ENCODE peak calls at places on chromosomes 6 and 20, in nine cellular contexts. H is heart right ventricle; C is GM23248; D is CD8-positive, alpha-beta memory T cell; B is upper lobe of left lung; K is OCI-LY7; A is pancreas; W is vagina; E is CD8-positive, alpha-beta T cell. R is an unnamed sample. For H3K9me3, the result is how much of the 10 kb centered on the place peaks cover.

GRCh38 chr6:160127270-160128124 is 5.9 kb downstream of the SLC22A1 start:
- DNase-seq in H (no peak), C (no peak), D (no peak), B (no peak), K (no peak), A (no peak), W (peak), E (no peak), R (no peak)

GRCh38 chr20:21151791-21152190 is 25.9 kb downstream of the KIZ start:
- DNase-seq in H (no peak), C (no peak), D (no peak), B (no peak), K (no peak), A (no peak), W (no peak), E (no peak), R (no peak)

GRCh38 chr6:105835373-105835772 is 250.8 kb upstream of the PRDM1 start:
- DNase-seq in H (no peak), C (no peak), D (no peak), B (no peak), K (peak), A (no peak), W (no peak), E (no peak), R (no peak)

GRCh38 chr6:84773133-84773430 is 8.7 kb upstream of the TBX18 start:
- DNase-seq in H (no peak), C (peak), D (no peak), B (no peak), K (no peak), A (no peak), W (no peak), E (no peak), R (no peak)

GRCh38 chr20:45067558-45067957 is 33.4 kb downstream of the KCNS1 start:
- DNase-seq in H (no peak), C (peak), D (no peak), B (no peak), K (no peak), A (no peak), W (no peak), E (no peak), R (no peak)

GRCh38 chr20:62020935-62021701 is 44.6 kb downstream of the TAF4 start:
- DNase-seq in H (peak), C (peak), D (peak), B (peak), K (no peak), A (peak), W (no peak), E (no peak), R (no peak)

GRCh38 chr6:43089874-43090556 is 13.9 kb downstream of the PTK7 start:
- DNase-seq in H (no peak), C (peak), D (no peak), B (no peak), K (no peak), A (no peak), W (no peak), E (no peak), R (no peak)

GRCh38 chr6:36133148-36133547 is 2.8 kb downstream of the MAPK13 start:
- DNase-seq in H (no peak), C (no peak), D (no peak), B (no peak), K (no peak), A (no peak), W (no peak), E (no peak), R (no peak)

GRCh38 chr6:134351615-134352474 is 33.9 kb upstream of the SGK1 start:
- DNase-seq in H (no peak), C (no peak), D (no peak), B (no peak), K (no peak), A (no peak), W (no peak), E (no peak), R (no peak)

GRCh38 chr6:143368426-143368825 is 82.1 kb downstream of the ADAT2 start:
- DNase-seq in H (no peak), C (peak), D (no peak), B (no peak), K (no peak), A (no peak), W (no peak), E (no peak), R (no peak)

GRCh38 chr20:41309817-41310216 is 7.7 kb downstream of the ZHX3 start:
- DNase-seq in H (no peak), C (peak), D (no peak), B (no peak), K (no peak), A (no peak), W (no peak), E (no peak), R (no peak)

GRCh38 chr6:52493669-52494068 is 73.5 kb downstream of the EFHC1 start:
- DNase-seq in H (no peak), C (no peak), D (no peak), B (no peak), K (no peak), A (no peak), W (no peak), E (no peak), R (no peak)

GRCh38 chr6:41464481-41464880 is 81.7 kb upstream of the FOXP4 start:
- DNase-seq in H (no peak), C (peak), D (no peak), B (no peak), K (no peak), A (no peak), W (no peak), E (no peak), R (no peak)

GRCh38 chr20:32707691-32708581 is 34.2 kb upstream of the C20orf203 start:
- DNase-seq in H (no peak), C (peak), D (no peak), B (no peak), K (no peak), A (no peak), W (no peak), E (no peak), R (no peak)

GRCh38 chr6:52994789-52995078 is 350 bp downstream of the GSTA4 start:
- DNase-seq in H (peak), C (no peak), D (peak), B (peak), K (peak), A (peak), W (no peak), E (no peak), R (no peak)

GRCh38 chr6:40802481-40802880 is 215.3 kb upstream of the LRFN2 start:
- DNase-seq in H (no peak), C (no peak), D (no peak), B (no peak), K (no peak), A (no peak), W (no peak), E (no peak), R (no peak)

GRCh38 chr6:108260126-108260808 is 573 bp downstream of the SNX3 start:
- DNase-seq in H (no peak), C (peak), D (peak), B (no peak), K (peak), A (peak), W (no peak), E (no peak), R (no peak)

GRCh38 chr6:81731814-81732213 is 20.7 kb downstream of the TENT5A start:
- DNase-seq in H (no peak), C (peak), D (no peak), B (no peak), K (no peak), A (no peak), W (no peak), E (no peak), R (no peak)

GRCh38 chr20:33816191-33816590 is 5.0 kb downstream of the CHMP4B start:
- DNase-seq in H (no peak), C (no peak), D (no peak), B (no peak), K (no peak), A (no peak), W (no peak), E (no peak), R (no peak)

GRCh38 chr20:42634096-42634495 is 555.6 kb downstream of the PTPRT start:
- DNase-seq in H (no peak), C (no peak), D (no peak), B (no peak), K (no peak), A (no peak), W (no peak), E (no peak), R (no peak)

GRCh38 chr6:17103715-17104114 is 1.9 kb downstream of the STMND1 start:
- DNase-seq in H (no peak), C (peak), D (no peak), B (no peak), K (no peak), A (no peak), W (no peak), E (no peak), R (no peak)

GRCh38 chr6:144418969-144419545 is 133.9 kb downstream of the UTRN start:
- DNase-seq in H (no peak), C (no peak), D (no peak), B (no peak), K (no peak), A (no peak), W (no peak), E (no peak), R (no peak)

GRCh38 chr6:68235192-68235812 is 399.8 kb upstream of the ADGRB3 start:
- DNase-seq in H (no peak), C (no peak), D (no peak), B (no peak), K (no peak), A (no peak), W (no peak), E (no peak), R (no peak)

GRCh38 chr6:156809034-156809433 is 31.9 kb downstream of the ARID1B start:
- DNase-seq in H (no peak), C (peak), D (no peak), B (no peak), K (peak), A (no peak), W (no peak), E (no peak), R (no peak)

GRCh38 chr6:104704191-104704590 is 155.5 kb downstream of the HACE1 start:
- DNase-seq in H (no peak), C (no peak), D (no peak), B (no peak), K (no peak), A (no peak), W (no peak), E (no peak), R (no peak)

GRCh38 chr6:41373919-41374617 is 38.7 kb downstream of the NCR2 start:
- DNase-seq in H (no peak), C (peak), D (no peak), B (peak), K (no peak), A (no peak), W (no peak), E (no peak), R (no peak)

GRCh38 chr6:46933751-46934150 is 12.0 kb upstream of the ADGRF5 start:
- DNase-seq in H (no peak), C (no peak), D (no peak), B (no peak), K (no peak), A (no peak), W (no peak), E (no peak), R (no peak)

GRCh38 chr20:50850721-50851286 is 55.9 kb downstream of the BCAS4 start:
- DNase-seq in H (no peak), C (no peak), D (no peak), B (peak), K (peak), A (no peak), W (no peak), E (no peak), R (no peak)

GRCh38 chr20:52926505-52926904 is 45.7 kb upstream of the TSHZ2 start:
- DNase-seq in H (no peak), C (peak), D (no peak), B (no peak), K (no peak), A (no peak), W (no peak), E (no peak), R (no peak)

GRCh38 chr6:131286469-131287040 is 151.3 kb downstream of the AKAP7 start:
- DNase-seq in H (no peak), C (no peak), D (no peak), B (no peak), K (no peak), A (no peak), W (no peak), E (no peak), R (no peak)

GRCh38 chr6:56370591-56371198 is 123.3 kb upstream of the COL21A1 start:
- DNase-seq in H (no peak), C (peak), D (no peak), B (no peak), K (peak), A (no peak), W (no peak), E (no peak), R (no peak)

GRCh38 chr20:408843-409696 is 971 bp downstream of the RBCK1 start:
- DNase-seq in H (no peak), C (peak), D (no peak), B (no peak), K (peak), A (no peak), W (no peak), E (no peak), R (no peak)

GRCh38 chr6:43823879-43824740 is 54.1 kb downstream of the VEGFA start:
- DNase-seq in H (no peak), C (no peak), D (peak), B (no peak), K (peak), A (peak), W (no peak), E (no peak), R (no peak)

GRCh38 chr6:128808856-128809255 is 74.1 kb upstream of the LAMA2 start:
- DNase-seq in H (no peak), C (no peak), D (no peak), B (no peak), K (no peak), A (no peak), W (no peak), E (no peak), R (no peak)

GRCh38 chr6:39153766-39154397 is 38.9 kb upstream of the SAYSD1 start:
- DNase-seq in H (no peak), C (no peak), D (no peak), B (no peak), K (no peak), A (no peak), W (no peak), E (no peak), R (no peak)

GRCh38 chr20:63456429-63457284 is 15.8 kb downstream of the KCNQ2 start:
- DNase-seq in H (peak), C (peak), D (no peak), B (peak), K (no peak), A (no peak), W (no peak), E (no peak), R (no peak)

GRCh38 chr6:118724211-118724610 is 72.8 kb upstream of the CEP85L start:
- DNase-seq in H (no peak), C (no peak), D (no peak), B (no peak), K (no peak), A (no peak), W (no peak), E (no peak), R (no peak)

GRCh38 chr20:57594092-57594911 is 25.9 kb downstream of the ZBP1 start:
- DNase-seq in H (peak), C (peak), D (peak), B (peak), K (peak), A (peak), W (no peak), E (no peak), R (peak)

GRCh38 chr20:49713779-49714712 is at the start of gene B4GALT5:
- DNase-seq in H (peak), C (peak), D (peak), B (peak), K (peak), A (peak), W (no peak), E (peak), R (peak)

GRCh38 chr6:67630146-67630545 is 1004.9 kb upstream of the ADGRB3 start:
- DNase-seq in H (no peak), C (peak), D (no peak), B (no peak), K (no peak), A (no peak), W (no peak), E (no peak), R (no peak)

DNA sequence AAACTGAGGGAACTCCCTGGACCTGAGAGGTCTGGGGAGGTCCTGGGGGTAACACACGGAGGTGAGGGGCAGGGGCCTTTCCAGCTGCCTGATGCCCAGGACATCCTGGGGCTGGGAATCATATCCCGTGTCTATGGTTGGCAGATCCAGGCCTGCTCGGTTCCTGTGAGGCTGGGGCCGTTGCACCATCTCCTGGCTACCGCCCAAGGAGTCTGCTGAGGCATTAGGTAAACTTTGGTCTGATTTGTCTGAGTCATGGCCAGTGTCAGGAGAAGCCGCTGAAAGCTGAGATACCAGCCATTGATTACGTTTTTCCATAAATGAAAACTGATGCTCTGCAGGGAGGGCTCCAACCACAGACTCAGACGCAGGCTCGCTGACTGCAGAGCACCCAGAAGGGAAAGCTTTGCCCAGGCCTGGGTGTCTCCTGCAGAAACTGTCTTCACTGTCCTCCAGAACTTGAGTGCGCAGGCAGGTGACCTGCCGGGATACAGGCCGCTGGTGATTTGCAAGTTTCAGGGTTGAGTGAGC is 14.2 kb downstream of the TRAF3IP2 start:
- DNase-seq in H (peak), C (peak), D (no peak), B (peak), K (no peak), A (peak), W (no peak), E (no peak), R (no peak)
- H3K9me3 ChIP-seq in H (under half), C (under half), D (under half), B (under half), K (under half), A (under half), W (under half), E (under half), R (under half)

DNA sequence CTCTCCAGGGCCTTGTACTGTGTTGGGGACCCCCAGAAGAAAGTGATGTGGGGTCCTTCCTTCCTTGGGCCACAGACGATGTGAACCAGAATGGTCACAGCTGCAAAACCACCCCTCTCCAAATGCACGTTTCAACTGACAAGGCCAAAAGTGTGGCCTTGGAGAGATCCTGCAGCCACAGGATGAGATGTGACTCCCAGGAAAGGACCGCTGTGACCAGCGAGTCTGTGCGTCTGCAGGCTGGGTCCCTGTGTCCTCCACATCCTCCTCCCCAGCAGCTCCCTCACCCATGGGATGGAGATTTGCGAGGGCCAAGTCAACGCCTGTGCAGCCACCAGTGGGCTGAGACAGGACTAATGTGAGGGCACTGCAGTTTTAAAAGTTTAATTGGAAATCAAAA is 247.0 kb downstream of the ERMARD start:
- DNase-seq in H (no peak), C (no peak), D (no peak), B (no peak), K (no peak), A (no peak), W (no peak), E (no peak), R (no peak)
- H3K9me3 ChIP-seq in H (under half), C (under half), D (under half), B (under half), K (under half), A (under half), W (under half), E (under half), R (under half)

GRCh38 chr20:1877604-1878195 is 17.5 kb upstream of the SIRPA start:
- DNase-seq in H (no peak), C (no peak), D (no peak), B (peak), K (no peak), A (no peak), W (no peak), E (no peak), R (no peak)

GRCh38 chr20:1876217-1876921 is 18.8 kb upstream of the SIRPA start:
- DNase-seq in H (no peak), C (no peak), D (no peak), B (no peak), K (no peak), A (no peak), W (no peak), E (no peak), R (no peak)

GRCh38 chr20:1875169-1875554 is 20.0 kb upstream of the SIRPA start:
- DNase-seq in H (no peak), C (no peak), D (no peak), B (no peak), K (no peak), A (no peak), W (no peak), E (no peak), R (no peak)

GRCh38 chr20:1875762-1876161 is 19.4 kb upstream of the SIRPA start:
- DNase-seq in H (no peak), C (no peak), D (no peak), B (no peak), K (no peak), A (no peak), W (no peak), E (no peak), R (no peak)

GRCh38 chr20:1876975-1877603 is 18.1 kb upstream of the SIRPA start:
- DNase-seq in H (no peak), C (peak), D (no peak), B (no peak), K (peak), A (no peak), W (no peak), E (no peak), R (no peak)
- H3K9me3 ChIP-seq in H (under half), C (under half), D (under half), B (under half), K (under half), A (under half), W (under half), E (under half), R (under half)

GRCh38 chr6:167401525-167402194 is 76.8 kb downstream of the TTLL2 start:
- DNase-seq in H (no peak), C (no peak), D (no peak), B (peak), K (no peak), A (no peak), W (peak), E (no peak), R (no peak)
- H3K9me3 ChIP-seq in H (under half), C (under half), D (under half), B (under half), K (under half), A (under half), W (under half), E (under half), R (under half)

DNA sequence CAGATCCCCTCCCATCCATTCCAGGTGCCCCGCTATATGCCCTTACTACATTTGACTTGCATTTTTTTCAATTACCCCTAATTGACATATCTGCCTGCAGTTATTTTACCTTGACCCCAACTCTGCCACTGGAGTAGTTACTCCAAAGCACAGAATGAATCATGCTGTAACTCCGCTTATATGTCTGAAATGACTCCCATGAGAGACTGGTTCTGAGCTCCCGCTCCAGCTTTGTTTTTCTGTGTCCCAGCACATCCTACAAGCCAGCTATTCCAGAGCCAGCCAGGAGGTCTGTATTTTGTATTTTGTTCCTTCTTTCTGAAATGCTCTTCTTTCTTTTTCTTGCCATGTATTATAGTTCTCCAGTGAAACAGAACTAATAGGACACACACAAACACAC is 10.9 kb upstream of the NOX3 start:
- DNase-seq in H (no peak), C (no peak), D (no peak), B (no peak), K (no peak), A (no peak), W (no peak), E (no peak), R (no peak)
- H3K9me3 ChIP-seq in H (under half), C (under half), D (under half), B (under half), K (under half), A (under half), W (under half), E (under half), R (under half)

DNA sequence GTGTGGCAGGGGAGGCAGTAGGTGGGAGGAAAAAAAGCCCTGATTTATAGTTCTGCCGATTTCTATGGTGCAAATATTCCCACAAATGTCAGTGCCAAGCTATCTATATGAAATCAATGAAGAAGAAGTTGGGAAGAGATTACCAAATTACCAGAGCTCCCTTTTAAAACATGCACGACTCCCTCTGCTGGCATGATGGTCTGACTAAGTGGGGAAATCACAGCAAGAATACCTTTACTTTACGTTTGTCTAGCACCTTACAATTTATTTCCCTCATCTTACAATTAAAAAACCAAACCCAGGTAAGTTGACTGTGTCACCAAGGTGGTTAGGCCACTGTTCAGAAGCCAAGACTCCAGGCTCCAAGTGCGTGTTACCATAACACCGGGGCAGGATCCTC is 55.6 kb downstream of the AGPAT4 start:
- DNase-seq in H (no peak), C (no peak), D (no peak), B (no peak), K (peak), A (no peak), W (no peak), E (no peak), R (no peak)
- H3K9me3 ChIP-seq in H (under half), C (under half), D (under half), B (under half), K (under half), A (under half), W (under half), E (under half), R (under half)

R was measured in T-helper 17 cell.